ENCODE peak calls at places on chromosomes 3 and 15, in eight cellular contexts. K is sigmoid colon; V is PC-9; U is CD8-positive, alpha-beta memory T cell; S is left ventricle myocardium inferior; Y is fibroblast of lung; Q is CD4-positive, CD25-positive, alpha-beta regulatory T cell; X is GM23248. F is an unnamed sample.

GRCh38 chr3:72836923-72837322 is 11.3 kb downstream of the SHQ1 start:
- DNase-seq in U (no peak), X (peak; percentile 40), V (no peak), Q (no peak), S (peak; percentile 80), K (peak; percentile 91), Y (no peak), F (no peak)

GRCh38 chr3:196272826-196273225 is 14.7 kb downstream of the PCYT1A start:
- DNase-seq in V (no peak), Q (no peak), X (no peak), U (no peak), S (peak; percentile 72), Y (no peak), K (no peak), F (no peak)

GRCh38 chr15:27686376-27686775 is 412.7 kb downstream of the OCA2 start:
- DNase-seq in K (no peak), S (no peak), X (peak; percentile 4), Q (no peak), V (no peak), Y (peak; percentile 95), U (no peak), F (no peak)

GRCh38 chr15:99437315-99438221 is 128.2 kb upstream of the MEF2A start:
- DNase-seq in S (no peak), X (peak; percentile 41), K (peak; percentile 64), Q (no peak), V (no peak), U (no peak), Y (no peak), F (no peak)

GRCh38 chr15:72803006-72803405 is 19.4 kb upstream of the ADPGK start:
- DNase-seq in Q (no peak), Y (no peak), V (no peak), S (no peak), K (no peak), U (no peak), X (no peak), F (no peak)

GRCh38 chr3:152360303-152360702 is 91.6 kb downstream of the MBNL1 start:
- DNase-seq in Q (no peak), V (no peak), K (no peak), X (no peak), S (no peak), U (no peak), Y (no peak), F (no peak)

GRCh38 chr3:57951106-57951882 is 56.9 kb upstream of the FLNB start:
- DNase-seq in Y (peak; percentile 92), K (peak; percentile 93), S (peak; percentile 81), U (no peak), V (peak; percentile 51), Q (no peak), X (peak; percentile 90), F (peak; percentile 71)

GRCh38 chr3:160780246-160780645 is 24.2 kb downstream of the PPM1L start:
- DNase-seq in Y (no peak), V (no peak), Q (no peak), X (no peak), K (no peak), S (no peak), U (no peak), F (no peak)

GRCh38 chr3:62237296-62237948 is 135.9 kb downstream of the FEZF2 start:
- DNase-seq in Y (no peak), X (no peak), U (no peak), V (no peak), S (no peak), Q (no peak), K (no peak), F (no peak)

GRCh38 chr3:128488995-128489859 is 3.8 kb downstream of the GATA2 start:
- DNase-seq in U (peak; percentile 50), X (peak; percentile 87), S (peak; percentile 57), V (peak; percentile 75), Q (no peak), K (peak; percentile 67), Y (peak; percentile 69), F (no peak)

GRCh38 chr3:139577899-139578298 is 38.4 kb upstream of the RBP1 start:
- DNase-seq in Y (no peak), U (no peak), S (no peak), V (no peak), Q (no peak), K (no peak), X (no peak), F (no peak)

GRCh38 chr15:40939909-40940801 is 11.0 kb downstream of the DLL4 start:
- DNase-seq in V (no peak), K (no peak), Q (no peak), U (no peak), Y (no peak), S (peak; percentile 49), X (no peak), F (no peak)

GRCh38 chr15:38299216-38299615 is 46.6 kb downstream of the SPRED1 start:
- DNase-seq in V (no peak), Q (no peak), U (no peak), X (peak; percentile 55), S (no peak), Y (peak; percentile 79), K (no peak), F (no peak)

GRCh38 chr3:14531856-14532395 is 8.2 kb downstream of the GRIP2 start:
- DNase-seq in Y (no peak), V (no peak), K (no peak), X (no peak), Q (no peak), U (peak; percentile 23), S (no peak), F (peak; percentile 63)

GRCh38 chr3:138367912-138368311 is 19.5 kb downstream of the MRAS start:
- DNase-seq in S (peak; percentile 59), U (no peak), V (no peak), Q (no peak), X (peak; percentile 89), K (peak; percentile 72), Y (peak; percentile 45), F (peak; percentile 86)

GRCh38 chr3:58161435-58162398 is 49.1 kb downstream of the DNASE1L3 start:
- DNase-seq in Y (peak; percentile 96), K (peak; percentile 91), V (peak; percentile 84), U (no peak), Q (no peak), X (peak; percentile 90), S (no peak), F (no peak)

GRCh38 chr15:41934843-41935242 is 37.5 kb downstream of the EHD4 start:
- DNase-seq in S (no peak), V (peak; percentile 69), U (peak; percentile 86), X (no peak), Y (peak; percentile 46), K (peak; percentile 27), Q (peak; percentile 70), F (no peak)

GRCh38 chr3:124986153-124987143 is 51.9 kb upstream of the MUC13 start:
- DNase-seq in Q (no peak), X (peak; percentile 97), S (no peak), V (peak; percentile 75), U (no peak), K (no peak), Y (peak; percentile 98), F (no peak)

GRCh38 chr3:149437286-149437685 is 37.2 kb upstream of the TM4SF4 start:
- DNase-seq in S (no peak), X (no peak), U (no peak), Y (no peak), Q (no peak), V (no peak), K (no peak), F (no peak)

GRCh38 chr15:88604972-88605506 is 16.1 kb upstream of the AEN start:
- DNase-seq in X (no peak), Q (no peak), V (no peak), Y (no peak), S (no peak), K (no peak), U (no peak), F (no peak)

GRCh38 chr15:31487811-31488436 is 161.3 kb downstream of the KLF13 start:
- DNase-seq in V (no peak), Y (peak; percentile 10), Q (no peak), K (no peak), S (no peak), X (peak; percentile 87), U (no peak), F (no peak)

GRCh38 chr3:40505599-40506462 is at the start of gene ZNF620:
- DNase-seq in X (peak; percentile 50), V (peak; percentile 73), U (peak; percentile 68), K (peak; percentile 91), Q (peak; percentile 36), Y (peak; percentile 62), S (peak; percentile 72), F (peak; percentile 89)

GRCh38 chr15:75809986-75810750 is 33.1 kb upstream of the UBE2Q2 start:
- DNase-seq in Q (no peak), U (no peak), X (peak; percentile 44), K (no peak), V (peak; percentile 52), S (no peak), Y (peak; percentile 7), F (no peak)

GRCh38 chr3:111318289-111318688 is 223.7 kb upstream of the CD96 start:
- DNase-seq in Y (no peak), V (no peak), S (no peak), X (no peak), K (no peak), Q (no peak), U (no peak), F (no peak)
- H3K27ac ChIP-seq in Y (no peak overlapping the region), V (no peak overlapping the region), S (no peak overlapping the region), X (no peak overlapping the region), K (no peak overlapping the region), Q (no peak overlapping the region), U (no peak overlapping the region), F (no peak overlapping the region)

DNA sequence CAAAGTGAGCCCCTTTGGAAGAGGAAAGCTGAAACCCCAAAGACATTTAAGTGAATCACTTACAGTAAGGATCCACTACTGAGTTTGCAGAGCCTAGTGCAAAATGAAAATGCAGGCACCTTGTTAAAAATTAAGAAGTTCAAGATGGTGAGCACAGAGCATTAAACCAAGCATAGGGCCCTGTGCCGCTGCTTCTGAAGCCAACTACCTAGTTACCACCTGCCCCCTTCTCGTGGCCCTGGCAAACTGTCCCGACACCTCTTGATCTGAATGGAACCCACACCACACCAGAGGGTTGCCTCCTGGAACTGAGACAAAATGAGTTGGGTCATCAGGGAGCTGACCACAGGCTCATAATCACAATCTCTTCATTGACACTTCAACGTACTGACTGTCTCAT is 25.6 kb downstream of the LRRC2 start:
- DNase-seq in Y (no peak), K (no peak), U (no peak), Q (no peak), S (no peak), V (no peak), X (no peak), F (no peak)
- H3K27me3 ChIP-seq in Y (no peaks in the 10 kb centered on the region), K (no peaks in the 10 kb centered on the region), U (no peaks in the 10 kb centered on the region), Q (no peaks in the 10 kb centered on the region), S (no peaks in the 10 kb centered on the region), V (no peaks in the 10 kb centered on the region), X (no peaks in the 10 kb centered on the region), F (no peaks in the 10 kb centered on the region)

DNA sequence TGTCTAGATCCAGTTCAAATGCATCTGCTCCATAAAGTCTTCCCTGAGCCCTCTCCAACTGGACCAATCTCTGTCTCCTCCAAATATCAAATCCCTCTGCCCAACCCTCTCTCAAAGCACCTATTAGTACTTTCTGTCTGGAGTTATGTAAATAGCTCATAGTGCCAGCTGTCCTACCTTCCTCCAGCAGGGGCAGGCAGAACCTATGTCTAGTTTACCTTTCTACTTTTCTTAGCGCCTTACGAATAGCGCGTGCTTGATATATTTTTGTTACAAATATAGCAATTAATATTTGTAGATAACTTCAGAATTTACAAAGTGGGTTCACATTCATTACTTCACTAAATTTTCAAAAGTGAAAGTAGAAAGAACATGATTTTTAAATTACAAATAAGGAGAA is 14.0 kb upstream of the CCDC80 start:
- DNase-seq in U (no peak), Y (no peak), Q (no peak), V (no peak), S (no peak), K (no peak), X (peak; percentile 5), F (no peak)
- H3K4me1 ChIP-seq in U (no peaks in the 10 kb centered on the region), Y (peaks cover 19% of the 10 kb centered on the region), Q (no peaks in the 10 kb centered on the region), V (peaks cover 48% of the 10 kb centered on the region), S (peaks cover 10% of the 10 kb centered on the region), K (peaks cover 25% of the 10 kb centered on the region), X (peaks cover 69% of the 10 kb centered on the region), F (peaks cover 5% of the 10 kb centered on the region)

GRCh38 chr3:147406255-147407023 is at the start of gene ZIC4:
- DNase-seq in X (no peak), V (no peak), S (no peak), K (no peak), Q (no peak), Y (no peak), U (no peak), F (no peak)
- H3K27ac ChIP-seq in X (no peak within 1 kb of the TSS), V (no peak within 1 kb of the TSS), S (no peak within 1 kb of the TSS), K (no peak within 1 kb of the TSS), Q (no peak within 1 kb of the TSS), Y (no peak within 1 kb of the TSS), U (no peak within 1 kb of the TSS), F (no peak within 1 kb of the TSS)